ENCODE peak calls at places on chromosomes 1 and 21, in ten cellular contexts. J is left lung, I is HuH-7, R is MCF 10A, T is AG08396, A is germinal center, H is A673, Z is mesendoderm, K is GOT3, Y is C1 segment of cervical spinal cord. D is an unnamed sample.

GRCh38 chr1:156926175-156926574 is 5.7 kb downstream of the LRRC71 start:
- DNase-seq in J (peak), I (no peak), R (peak), T (peak), A (no peak), H (peak), Z (peak), K (no peak), Y (no peak), D (no peak)

GRCh38 chr1:171484760-171485374 is 463 bp upstream of the PRRC2C start:
- DNase-seq in J (no peak), I (no peak), R (no peak), T (no peak), A (peak), H (no peak), Z (no peak), K (no peak), Y (no peak), D (no peak)

GRCh38 chr1:214234635-214235025 is 46.3 kb upstream of the SMYD2 start:
- DNase-seq in J (no peak), I (peak), R (no peak), T (no peak), A (no peak), H (no peak), Z (no peak), K (no peak), Y (no peak), D (no peak)

GRCh38 chr1:70385477-70385876 is 25.6 kb upstream of the CTH start:
- DNase-seq in J (no peak), I (no peak), R (no peak), T (no peak), A (no peak), H (no peak), Z (no peak), K (no peak), Y (no peak), D (no peak)

GRCh38 chr21:28644762-28645161 is 347.9 kb downstream of the LTN1 start:
- DNase-seq in J (no peak), I (no peak), R (peak), T (no peak), A (no peak), H (no peak), Z (no peak), K (no peak), Y (no peak), D (no peak)

GRCh38 chr1:4494558-4494957 is 159.9 kb upstream of the AJAP1 start:
- DNase-seq in J (no peak), I (no peak), R (no peak), T (no peak), A (no peak), H (no peak), Z (peak), K (no peak), Y (no peak), D (no peak)

GRCh38 chr1:26945728-26946127 is 14.5 kb downstream of the KDF1 start:
- DNase-seq in J (no peak), I (peak), R (no peak), T (no peak), A (no peak), H (no peak), Z (no peak), K (no peak), Y (no peak), D (no peak)

GRCh38 chr1:94729287-94729686 is 90.9 kb upstream of the SLC44A3 start:
- DNase-seq in J (no peak), I (no peak), R (peak), T (no peak), A (no peak), H (no peak), Z (no peak), K (no peak), Y (no peak), D (no peak)

GRCh38 chr1:50368179-50369007 is 54.9 kb downstream of the DMRTA2 start:
- DNase-seq in J (peak), I (peak), R (peak), T (peak), A (peak), H (peak), Z (peak), K (no peak), Y (no peak), D (no peak)

GRCh38 chr1:75125161-75125681 is 9.0 kb upstream of the LHX8 start:
- DNase-seq in J (peak), I (no peak), R (no peak), T (peak), A (no peak), H (no peak), Z (no peak), K (no peak), Y (no peak), D (no peak)

GRCh38 chr1:245807954-245808719 is 653.4 kb downstream of the KIF26B start:
- DNase-seq in J (no peak), I (no peak), R (no peak), T (no peak), A (peak), H (no peak), Z (no peak), K (no peak), Y (no peak), D (no peak)

GRCh38 chr1:89578940-89579684 is 53.8 kb upstream of the LRRC8C start:
- DNase-seq in J (no peak), I (no peak), R (no peak), T (no peak), A (peak), H (no peak), Z (no peak), K (no peak), Y (no peak), D (no peak)

GRCh38 chr1:37999434-38000232 is 5.7 kb downstream of the FHL3 start:
- DNase-seq in J (peak), I (peak), R (peak), T (peak), A (no peak), H (peak), Z (peak), K (no peak), Y (peak), D (no peak)

GRCh38 chr21:43196789-43197188 is 28.0 kb downstream of the CRYAA start:
- DNase-seq in J (no peak), I (peak), R (peak), T (no peak), A (no peak), H (no peak), Z (no peak), K (no peak), Y (no peak), D (no peak)

GRCh38 chr21:33293811-33294216 is 27.6 kb downstream of the IL10RB start:
- DNase-seq in J (no peak), I (no peak), R (no peak), T (no peak), A (no peak), H (no peak), Z (no peak), K (no peak), Y (no peak), D (no peak)

GRCh38 chr1:147504801-147505303 is 36.4 kb upstream of the BCL9 start:
- DNase-seq in J (no peak), I (peak), R (peak), T (peak), A (no peak), H (peak), Z (peak), K (no peak), Y (no peak), D (no peak)

GRCh38 chr1:230283678-230284077 is 142.5 kb downstream of the PGBD5 start:
- DNase-seq in J (peak), I (no peak), R (no peak), T (no peak), A (no peak), H (no peak), Z (no peak), K (no peak), Y (no peak), D (no peak)

GRCh38 chr1:172254521-172255222 is 165.8 kb upstream of the C1orf105 start:
- DNase-seq in J (no peak), I (no peak), R (peak), T (peak), A (no peak), H (peak), Z (peak), K (no peak), Y (no peak), D (no peak)

GRCh38 chr1:195376190-195376589 is 1232.0 kb downstream of the KCNT2 start:
- DNase-seq in J (no peak), I (no peak), R (peak), T (no peak), A (no peak), H (peak), Z (peak), K (no peak), Y (no peak), D (no peak)

GRCh38 chr1:76250317-76250716 is 175.8 kb downstream of the ST6GALNAC3 start:
- DNase-seq in J (no peak), I (no peak), R (no peak), T (no peak), A (no peak), H (no peak), Z (peak), K (no peak), Y (no peak), D (no peak)

GRCh38 chr1:226111865-226112395 is 49.4 kb downstream of the H3-3A start:
- DNase-seq in J (peak), I (no peak), R (no peak), T (no peak), A (no peak), H (no peak), Z (no peak), K (no peak), Y (no peak), D (peak)

GRCh38 chr1:2215909-2216766 is 12.0 kb upstream of the SKI start:
- DNase-seq in J (peak), I (no peak), R (no peak), T (no peak), A (no peak), H (no peak), Z (no peak), K (no peak), Y (no peak), D (no peak)

GRCh38 chr1:154989195-154989860 is 4.1 kb upstream of the LENEP start:
- DNase-seq in J (no peak), I (no peak), R (no peak), T (no peak), A (no peak), H (no peak), Z (no peak), K (no peak), Y (no peak), D (no peak)

GRCh38 chr1:109793486-109794318 is 30.0 kb upstream of the EPS8L3 start:
- DNase-seq in J (no peak), I (no peak), R (peak), T (peak), A (no peak), H (peak), Z (peak), K (no peak), Y (no peak), D (no peak)

GRCh38 chr1:235468970-235469369 is 35.3 kb downstream of the B3GALNT2 start:
- DNase-seq in J (no peak), I (no peak), R (peak), T (peak), A (no peak), H (peak), Z (no peak), K (no peak), Y (no peak), D (no peak)

GRCh38 chr1:1291611-1292441 is 11.6 kb downstream of the SCNN1D start:
- DNase-seq in J (no peak), I (peak), R (peak), T (peak), A (peak), H (peak), Z (peak), K (no peak), Y (no peak), D (peak)

GRCh38 chr1:46076343-46076742 is 56.1 kb downstream of the PIK3R3 start:
- DNase-seq in J (no peak), I (no peak), R (no peak), T (no peak), A (no peak), H (no peak), Z (no peak), K (no peak), Y (no peak), D (no peak)

GRCh38 chr1:152906023-152906565 is 2.3 kb upstream of the IVL start:
- DNase-seq in J (no peak), I (no peak), R (peak), T (peak), A (no peak), H (no peak), Z (peak), K (peak), Y (no peak), D (no peak)

GRCh38 chr1:233240839-233241682 is 54.5 kb downstream of the PCNX2 start:
- DNase-seq in J (peak), I (peak), R (peak), T (peak), A (no peak), H (peak), Z (peak), K (no peak), Y (peak), D (peak)

GRCh38 chr1:161226320-161226711 is 456 bp downstream of the TOMM40L start:
- DNase-seq in J (no peak), I (no peak), R (peak), T (no peak), A (no peak), H (no peak), Z (no peak), K (no peak), Y (no peak), D (no peak)

GRCh38 chr1:51915958-51916357 is 37.4 kb upstream of the NRDC start:
- DNase-seq in J (no peak), I (no peak), R (no peak), T (no peak), A (no peak), H (no peak), Z (no peak), K (no peak), Y (peak), D (no peak)

GRCh38 chr1:78787554-78787953 is 137.9 kb downstream of the IFI44 start:
- DNase-seq in J (no peak), I (no peak), R (no peak), T (no peak), A (no peak), H (no peak), Z (no peak), K (no peak), Y (no peak), D (no peak)

GRCh38 chr1:201009967-201010645 is 13.4 kb downstream of the KIF21B start:
- DNase-seq in J (no peak), I (no peak), R (no peak), T (no peak), A (no peak), H (no peak), Z (peak), K (no peak), Y (peak), D (peak)

GRCh38 chr1:59357645-59358044 is 60.8 kb downstream of the FGGY start:
- DNase-seq in J (no peak), I (no peak), R (no peak), T (no peak), A (no peak), H (no peak), Z (peak), K (no peak), Y (no peak), D (no peak)

GRCh38 chr1:164765557-164765956 is 206.6 kb downstream of the PBX1 start:
- DNase-seq in J (no peak), I (no peak), R (peak), T (peak), A (no peak), H (no peak), Z (peak), K (no peak), Y (no peak), D (no peak)

GRCh38 chr1:52142220-52143153 is 598 bp downstream of the ZFYVE9 start:
- DNase-seq in J (peak), I (peak), R (peak), T (peak), A (peak), H (peak), Z (peak), K (peak), Y (peak), D (no peak)

GRCh38 chr21:43609501-43610340 is 49.6 kb downstream of the HSF2BP start:
- DNase-seq in J (no peak), I (peak), R (peak), T (no peak), A (no peak), H (peak), Z (no peak), K (no peak), Y (no peak), D (no peak)

GRCh38 chr1:114222920-114223319 is 69.3 kb upstream of the SYT6 start:
- DNase-seq in J (no peak), I (no peak), R (no peak), T (no peak), A (no peak), H (no peak), Z (no peak), K (no peak), Y (no peak), D (no peak)

D was measured in hypothalamus.